ENCODE peak calls at places on chromosome 6, in four cellular contexts. K is GM13976, I is neural crest cell, M is PC-3. P is an unnamed sample.
A peak's percentile ranks its signal among the peaks of the same experiment; 100 is the strongest.

GRCh38 chr6:104855507-104855906 is 4.2 kb downstream of the HACE1 start:
- DNase-seq in K (no peak), I (no peak), M (peak; percentile 13), P (no peak)

GRCh38 chr6:129267028-129267427 is 384.1 kb downstream of the LAMA2 start:
- DNase-seq in K (no peak), M (no peak), I (no peak), P (peak; percentile 62)

GRCh38 chr6:93794161-93794560 is 374.8 kb upstream of the EPHA7 start:
- DNase-seq in K (no peak), I (no peak), M (peak; percentile 29), P (no peak)

GRCh38 chr6:42230320-42231034 is 12.8 kb upstream of the MRPS10 start:
- DNase-seq in K (peak; percentile 54), I (no peak), M (peak; percentile 66), P (no peak)

GRCh38 chr6:54244430-54244829 is 63.8 kb upstream of the TINAG start:
- DNase-seq in I (no peak), M (peak; percentile 71), K (no peak), P (no peak)

GRCh38 chr6:54255881-54256280 is 52.4 kb upstream of the TINAG start:
- DNase-seq in M (no peak), K (no peak), I (no peak), P (no peak)

GRCh38 chr6:15527838-15528617 is 134.8 kb downstream of the DTNBP1 start:
- DNase-seq in M (peak; percentile 17), I (no peak), K (no peak), P (no peak)

GRCh38 chr6:100549406-100550167 is 84.9 kb upstream of the SIM1 start:
- DNase-seq in K (no peak), M (peak; percentile 73), I (no peak), P (no peak)

GRCh38 chr6:18763086-18763485 is 375.9 kb downstream of the RNF144B start:
- DNase-seq in I (no peak), K (no peak), M (peak; percentile 67), P (no peak)

GRCh38 chr6:21187485-21187884 is 406.1 kb upstream of the SOX4 start:
- DNase-seq in K (no peak), M (no peak), I (no peak), P (no peak)

GRCh38 chr6:21305827-21306469 is 287.6 kb upstream of the SOX4 start:
- DNase-seq in K (no peak), I (no peak), M (peak; percentile 38), P (no peak)

GRCh38 chr6:166313255-166314070 is 5.3 kb upstream of the PRR18 start:
- DNase-seq in I (peak; percentile 57), K (peak; percentile 80), M (peak; percentile 52), P (peak; percentile 69)

GRCh38 chr6:156752666-156753301 is 24.4 kb upstream of the ARID1B start:
- DNase-seq in K (peak; percentile 43), I (no peak), M (no peak), P (no peak)

GRCh38 chr6:166671434-166672061 is 44.5 kb upstream of the RPS6KA2 start:
- DNase-seq in K (no peak), I (no peak), M (peak; percentile 6), P (no peak)

GRCh38 chr6:137657351-137657911 is 163.2 kb upstream of the OLIG3 start:
- DNase-seq in K (no peak), I (no peak), M (no peak), P (no peak)

GRCh38 chr6:87654117-87654516 is 47.9 kb downstream of the AKIRIN2 start:
- DNase-seq in M (no peak), I (no peak), K (no peak), P (no peak)

GRCh38 chr6:134074151-134074712 is 21.8 kb upstream of the SLC2A12 start:
- DNase-seq in K (no peak), M (no peak), I (peak; percentile 57), P (no peak)

GRCh38 chr6:129059650-129060049 is 176.7 kb downstream of the LAMA2 start:
- DNase-seq in M (no peak), K (no peak), I (no peak), P (no peak)

GRCh38 chr6:89707766-89708165 is 69.2 kb upstream of the LYRM2 start:
- DNase-seq in K (no peak), M (no peak), I (no peak), P (no peak)
- TF ChIP-seq CTCF in K (no peak), M (no peak), I (no peak), P (no peak)

GRCh38 chr6:51844391-51844735 is 243.1 kb downstream of the PKHD1 start:
- DNase-seq in I (no peak), K (no peak), M (peak; percentile 61), P (no peak)
- TF ChIP-seq CTCF in I (peak; percentile 61), K (no peak), M (peak; percentile 80), P (no peak)

GRCh38 chr6:161493731-161494130 is 219.9 kb upstream of the AGPAT4 start:
- DNase-seq in I (no peak), K (no peak), M (no peak), P (no peak)

GRCh38 chr6:161496941-161497340 is 223.1 kb upstream of the AGPAT4 start:
- DNase-seq in K (no peak), M (no peak), I (no peak), P (no peak)

GRCh38 chr6:161503570-161503969 is 229.7 kb upstream of the AGPAT4 start:
- DNase-seq in K (no peak), I (no peak), M (no peak), P (no peak)

GRCh38 chr6:161498881-161499280 is 225.0 kb upstream of the AGPAT4 start:
- DNase-seq in M (no peak), I (no peak), K (no peak), P (no peak)

DNA sequence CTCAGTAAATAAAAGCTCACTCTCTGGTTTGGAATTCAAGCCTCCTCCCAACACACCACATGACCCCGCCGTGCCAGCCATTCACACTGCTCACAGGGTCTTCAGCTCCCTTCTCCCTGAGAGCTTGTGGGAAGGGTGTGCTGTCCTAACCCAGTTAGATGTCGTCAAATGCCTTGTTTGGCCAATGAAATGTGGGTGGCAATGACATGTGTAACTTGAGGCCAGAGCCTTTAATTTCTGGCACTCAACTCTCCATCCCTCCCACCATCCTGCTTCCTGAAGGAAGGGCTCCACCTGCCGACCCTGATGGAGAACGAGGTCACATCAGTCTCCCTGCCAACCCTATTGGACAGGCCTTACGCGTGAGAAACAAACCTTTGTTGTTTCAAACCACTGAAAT is 224.5 kb upstream of the AGPAT4 start:
- DNase-seq in M (peak; percentile 77), I (no peak), K (no peak), P (peak; percentile 41)
- TF ChIP-seq CTCF in M (peak; percentile 81), I (peak; percentile 30), K (no peak), P (no peak)

GRCh38 chr6:109038837-109039398 is 55.7 kb downstream of the SESN1 start:
- DNase-seq in I (no peak), K (no peak), M (no peak), P (no peak)
- TF ChIP-seq CTCF in I (no peak), K (no peak), M (no peak), P (no peak)

GRCh38 chr6:112087916-112088315 is 525 bp downstream of the FAM229B start:
- DNase-seq in M (no peak), I (no peak), K (no peak), P (no peak)

GRCh38 chr6:112081569-112081968 is 5.7 kb downstream of the TUBE1 start:
- DNase-seq in K (no peak), I (no peak), M (no peak), P (no peak)

GRCh38 chr6:112087136-112087908 is at the start of the genes FAM229B and TUBE1:
- DNase-seq in M (peak; percentile 89), I (peak; percentile 81), K (peak; percentile 87), P (peak; percentile 92)

GRCh38 chr6:112085666-112086065 is 1.6 kb downstream of the TUBE1 start:
- DNase-seq in K (no peak), I (no peak), M (no peak), P (no peak)

GRCh38 chr6:112086744-112087135 is 542 bp downstream of the TUBE1 start:
- DNase-seq in I (no peak), M (peak; percentile 61), K (peak; percentile 53), P (no peak)
- TF ChIP-seq CTCF in I (peak; percentile 50), M (peak; percentile 49), K (no peak), P (no peak)

DNA sequence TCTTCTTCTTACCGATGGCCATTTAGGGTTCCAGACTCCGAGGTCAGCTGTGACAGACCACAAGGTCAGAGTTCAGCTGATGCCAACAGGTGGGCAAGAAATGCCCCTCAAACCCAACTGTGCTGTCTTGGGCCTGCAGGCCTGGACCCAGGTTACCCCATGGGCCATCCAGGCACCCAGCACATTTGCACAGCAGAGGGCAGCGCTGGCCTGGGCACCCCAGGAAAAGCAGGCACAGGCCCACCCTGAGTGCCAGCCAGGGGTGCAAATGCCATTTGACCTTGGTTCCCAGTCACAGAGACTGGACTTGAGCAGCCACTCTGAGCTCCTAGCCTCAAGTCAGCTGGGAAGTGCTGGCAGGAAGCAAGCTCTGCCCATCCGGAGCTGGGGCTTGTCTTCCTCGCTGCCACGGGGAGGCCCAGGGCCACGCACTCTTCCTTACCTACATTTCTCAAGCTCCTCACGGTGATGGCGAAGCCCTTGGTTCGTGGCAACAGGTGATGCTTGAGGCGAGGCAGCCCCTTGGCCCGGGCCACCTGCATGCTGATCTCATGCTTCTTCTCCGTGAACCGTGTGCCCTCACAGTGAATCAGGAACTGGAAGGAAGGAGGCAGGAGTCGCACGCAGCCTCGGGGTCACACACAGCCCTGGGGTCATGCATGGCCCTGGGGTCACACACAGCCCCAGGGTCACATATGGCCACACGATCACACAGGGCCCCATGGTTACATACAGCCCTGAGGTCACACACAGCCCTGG is 120.8 kb downstream of the AGPAT4 start:
- DNase-seq in I (no peak), K (peak; percentile 59), M (no peak), P (no peak)
- TF ChIP-seq CTCF in I (peak; percentile 33), K (peak; percentile 30), M (peak; percentile 70), P (no peak)

GRCh38 chr6:31689249-31690110 is 8.6 kb upstream of the LY6G5C start:
- DNase-seq in K (peak; percentile 46), M (no peak), I (no peak), P (no peak)
- TF ChIP-seq CTCF in K (peak; percentile 29), M (peak; percentile 61), I (peak; percentile 41), P (peak; percentile 40)